ENCODE peak calls at places on chromosome 6, in eight cellular contexts. One of them, this sample, is unnamed.
A peak's percentile ranks its signal among the peaks of the same experiment; 100 is the strongest.

GRCh38 chr6:33013608-33014007 is 4.2 kb upstream of the HLA-DOA start:
- DNase-seq in psoas muscle: no peak
- DNase-seq in CD14-positive monocyte: no peak
- DNase-seq in GM06990: no peak
- DNase-seq in astrocyte: no peak
- DNase-seq in foreskin fibroblast: no peak
- DNase-seq in activated T-helper 2 cell treated with anti-CD3 and anti-CD28 coated beads, Interferon-gamma antibody, Interleukin-2, Interleukin-4, amounts not matched to agents 10 μg/mL and 5 μg/mL and 100 μg/mL, durations not matched to agents 14 hours and 24 hours and 36 hours: no peak
- DNase-seq in Peyer's patch: no peak
- DNase-seq in this sample: no peak

GRCh38 chr6:100078509-100078908 is 84.5 kb upstream of the MCHR2 start:
- DNase-seq in psoas muscle: peak; percentile 27
- DNase-seq in CD14-positive monocyte: no peak
- DNase-seq in GM06990: no peak
- DNase-seq in astrocyte: peak; percentile 36
- DNase-seq in foreskin fibroblast: no peak
- DNase-seq in activated T-helper 2 cell treated with anti-CD3 and anti-CD28 coated beads, Interferon-gamma antibody, Interleukin-2, Interleukin-4, amounts not matched to agents 10 μg/mL and 5 μg/mL and 100 μg/mL, durations not matched to agents 14 hours and 24 hours and 36 hours: no peak
- DNase-seq in Peyer's patch: no peak
- DNase-seq in this sample: no peak

GRCh38 chr6:4319992-4320683 is 184.8 kb upstream of the ECI2 start:
- DNase-seq in psoas muscle: no peak
- DNase-seq in CD14-positive monocyte: no peak
- DNase-seq in GM06990: no peak
- DNase-seq in astrocyte: peak; percentile 68
- DNase-seq in foreskin fibroblast: peak; percentile 11
- DNase-seq in activated T-helper 2 cell treated with anti-CD3 and anti-CD28 coated beads, Interferon-gamma antibody, Interleukin-2, Interleukin-4, amounts not matched to agents 10 μg/mL and 5 μg/mL and 100 μg/mL, durations not matched to agents 14 hours and 24 hours and 36 hours: no peak
- DNase-seq in Peyer's patch: no peak
- DNase-seq in this sample: no peak

GRCh38 chr6:25329156-25329555 is 50.0 kb downstream of the CARMIL1 start:
- DNase-seq in psoas muscle: no peak
- DNase-seq in CD14-positive monocyte: no peak
- DNase-seq in GM06990: no peak
- DNase-seq in astrocyte: no peak
- DNase-seq in foreskin fibroblast: no peak
- DNase-seq in activated T-helper 2 cell treated with anti-CD3 and anti-CD28 coated beads, Interferon-gamma antibody, Interleukin-2, Interleukin-4, amounts not matched to agents 10 μg/mL and 5 μg/mL and 100 μg/mL, durations not matched to agents 14 hours and 24 hours and 36 hours: no peak
- DNase-seq in Peyer's patch: no peak
- DNase-seq in this sample: no peak

GRCh38 chr6:11496152-11497060 is 41.1 kb upstream of the TMEM170B start:
- DNase-seq in psoas muscle: peak; percentile 22
- DNase-seq in CD14-positive monocyte: peak; percentile 61
- DNase-seq in GM06990: no peak
- DNase-seq in astrocyte: peak; percentile 49
- DNase-seq in foreskin fibroblast: peak; percentile 74
- DNase-seq in activated T-helper 2 cell treated with anti-CD3 and anti-CD28 coated beads, Interferon-gamma antibody, Interleukin-2, Interleukin-4, amounts not matched to agents 10 μg/mL and 5 μg/mL and 100 μg/mL, durations not matched to agents 14 hours and 24 hours and 36 hours: peak; percentile 55
- DNase-seq in Peyer's patch: peak; percentile 82
- DNase-seq in this sample: peak; percentile 39

GRCh38 chr6:167409078-167409477 is 84.2 kb downstream of the TTLL2 start:
- DNase-seq in psoas muscle: no peak
- DNase-seq in CD14-positive monocyte: no peak
- DNase-seq in GM06990: no peak
- DNase-seq in astrocyte: no peak
- DNase-seq in foreskin fibroblast: no peak
- DNase-seq in activated T-helper 2 cell treated with anti-CD3 and anti-CD28 coated beads, Interferon-gamma antibody, Interleukin-2, Interleukin-4, amounts not matched to agents 10 μg/mL and 5 μg/mL and 100 μg/mL, durations not matched to agents 14 hours and 24 hours and 36 hours: no peak
- DNase-seq in Peyer's patch: no peak
- DNase-seq in this sample: no peak

GRCh38 chr6:87066449-87067288 is 28.2 kb downstream of the CGA start:
- DNase-seq in psoas muscle: no peak
- DNase-seq in CD14-positive monocyte: no peak
- DNase-seq in GM06990: peak; percentile 12
- DNase-seq in astrocyte: peak; percentile 50
- DNase-seq in foreskin fibroblast: peak; percentile 39
- DNase-seq in activated T-helper 2 cell treated with anti-CD3 and anti-CD28 coated beads, Interferon-gamma antibody, Interleukin-2, Interleukin-4, amounts not matched to agents 10 μg/mL and 5 μg/mL and 100 μg/mL, durations not matched to agents 14 hours and 24 hours and 36 hours: no peak
- DNase-seq in Peyer's patch: peak; percentile 56
- DNase-seq in this sample: peak; percentile 8

GRCh38 chr6:168865-169455 is 123.3 kb upstream of the DUSP22 start:
- DNase-seq in psoas muscle: no peak
- DNase-seq in CD14-positive monocyte: no peak
- DNase-seq in GM06990: no peak
- DNase-seq in astrocyte: peak; percentile 30
- DNase-seq in foreskin fibroblast: peak; percentile 16
- DNase-seq in activated T-helper 2 cell treated with anti-CD3 and anti-CD28 coated beads, Interferon-gamma antibody, Interleukin-2, Interleukin-4, amounts not matched to agents 10 μg/mL and 5 μg/mL and 100 μg/mL, durations not matched to agents 14 hours and 24 hours and 36 hours: no peak
- DNase-seq in Peyer's patch: no peak
- DNase-seq in this sample: no peak

GRCh38 chr6:6315660-6316059 is 4.8 kb downstream of the F13A1 start:
- DNase-seq in psoas muscle: no peak
- DNase-seq in CD14-positive monocyte: no peak
- DNase-seq in GM06990: no peak
- DNase-seq in astrocyte: no peak
- DNase-seq in foreskin fibroblast: peak; percentile 2
- DNase-seq in activated T-helper 2 cell treated with anti-CD3 and anti-CD28 coated beads, Interferon-gamma antibody, Interleukin-2, Interleukin-4, amounts not matched to agents 10 μg/mL and 5 μg/mL and 100 μg/mL, durations not matched to agents 14 hours and 24 hours and 36 hours: no peak
- DNase-seq in Peyer's patch: peak; percentile 71
- DNase-seq in this sample: no peak

GRCh38 chr6:21914121-21914973 is 320.8 kb downstream of the SOX4 start:
- DNase-seq in psoas muscle: peak; percentile 62
- DNase-seq in CD14-positive monocyte: peak; percentile 70
- DNase-seq in GM06990: peak; percentile 32
- DNase-seq in astrocyte: peak; percentile 54
- DNase-seq in foreskin fibroblast: no peak
- DNase-seq in activated T-helper 2 cell treated with anti-CD3 and anti-CD28 coated beads, Interferon-gamma antibody, Interleukin-2, Interleukin-4, amounts not matched to agents 10 μg/mL and 5 μg/mL and 100 μg/mL, durations not matched to agents 14 hours and 24 hours and 36 hours: peak; percentile 58
- DNase-seq in Peyer's patch: peak; percentile 80
- DNase-seq in this sample: no peak

GRCh38 chr6:135163440-135163738 is 17.7 kb upstream of the MYB start:
- DNase-seq in psoas muscle: no peak
- DNase-seq in CD14-positive monocyte: no peak
- DNase-seq in GM06990: peak; percentile 73
- DNase-seq in astrocyte: no peak
- DNase-seq in foreskin fibroblast: no peak
- DNase-seq in activated T-helper 2 cell treated with anti-CD3 and anti-CD28 coated beads, Interferon-gamma antibody, Interleukin-2, Interleukin-4, amounts not matched to agents 10 μg/mL and 5 μg/mL and 100 μg/mL, durations not matched to agents 14 hours and 24 hours and 36 hours: peak; percentile 57
- DNase-seq in Peyer's patch: no peak
- DNase-seq in this sample: no peak

This sample was measured in BJ.